ENCODE peak calls at places on chromosomes 2 and 18, in nine cellular contexts. F is stomach, Y is prostate gland, D is GM23338, K is SK-N-SH, L is K562, X is endothelial cell of umbilical vein, R is transverse colon, B is HepG2. N is an unnamed sample.

GRCh38 chr2:119249855-119250775 is 26.5 kb downstream of the STEAP3 start:
- DNase-seq in F (peak; percentile 17), X (no peak), B (no peak), R (no peak), Y (no peak), D (no peak), K (no peak), L (no peak), N (no peak)

GRCh38 chr18:49934457-49934856 is 121.1 kb upstream of the ACAA2 start:
- DNase-seq in X (no peak), K (no peak), F (no peak), Y (no peak), D (no peak), R (no peak), B (no peak), L (no peak), N (no peak)

GRCh38 chr2:162007447-162008040 is 66.5 kb downstream of the DPP4 start:
- DNase-seq in K (no peak), X (peak; percentile 38), D (no peak), F (no peak), R (no peak), L (no peak), Y (no peak), B (no peak), N (no peak)

GRCh38 chr2:234633581-234634230 is 136.8 kb upstream of the ARL4C start:
- DNase-seq in R (no peak), D (no peak), Y (peak; percentile 75), L (no peak), X (no peak), B (no peak), K (no peak), F (no peak), N (no peak)

GRCh38 chr2:35783723-35784122 is 571.9 kb upstream of the CRIM1 start:
- DNase-seq in L (no peak), Y (no peak), B (peak; percentile 32), F (no peak), D (peak; percentile 32), K (no peak), R (no peak), X (no peak), N (no peak)

GRCh38 chr2:134258684-134259408 is 5.0 kb downstream of the MGAT5 start:
- DNase-seq in B (no peak), L (no peak), Y (no peak), X (no peak), K (no peak), F (no peak), D (no peak), R (peak; percentile 21), N (no peak)

GRCh38 chr2:43051316-43051715 is 175.1 kb downstream of the ZFP36L2 start:
- DNase-seq in K (no peak), D (no peak), B (no peak), Y (no peak), L (no peak), F (peak; percentile 41), X (peak; percentile 81), R (peak; percentile 48), N (peak; percentile 65)

GRCh38 chr2:180077295-180077906 is 70.3 kb upstream of the CWC22 start:
- DNase-seq in D (peak; percentile 48), R (no peak), F (no peak), X (peak; percentile 32), K (peak; percentile 24), L (peak; percentile 13), B (peak; percentile 5), Y (no peak), N (no peak)

GRCh38 chr2:174331731-174332606 is 2.8 kb upstream of the SP9 start:
- DNase-seq in R (no peak), B (no peak), X (no peak), L (peak; percentile 24), D (peak; percentile 66), K (no peak), Y (no peak), F (no peak), N (no peak)

GRCh38 chr2:143241403-143242088 is 112.3 kb downstream of the ARHGAP15 start:
- DNase-seq in R (no peak), Y (no peak), K (no peak), B (no peak), L (no peak), D (peak; percentile 88), X (no peak), F (no peak), N (no peak)

GRCh38 chr2:220533485-220533884 is 906.1 kb downstream of the SLC4A3 start:
- DNase-seq in X (no peak), F (no peak), L (no peak), R (no peak), Y (no peak), K (peak; percentile 4), B (peak; percentile 32), D (peak; percentile 61), N (no peak)

GRCh38 chr2:120310136-120310535 is 35.8 kb upstream of the INHBB start:
- DNase-seq in F (no peak), L (no peak), X (no peak), Y (no peak), B (no peak), R (no peak), K (no peak), D (peak; percentile 54), N (no peak)

GRCh38 chr18:2967357-2967756 is 45.6 kb downstream of the LPIN2 start:
- DNase-seq in F (no peak), L (no peak), B (no peak), X (no peak), Y (no peak), D (no peak), K (no peak), R (no peak), N (no peak)

GRCh38 chr18:525066-525797 is 24.7 kb upstream of the COLEC12 start:
- DNase-seq in B (no peak), L (peak; percentile 26), D (no peak), X (peak; percentile 98), F (no peak), R (no peak), K (no peak), Y (no peak), N (no peak)

GRCh38 chr2:95047629-95048510 is 22.4 kb downstream of the MAL start:
- DNase-seq in B (no peak), X (no peak), D (no peak), L (no peak), R (no peak), F (peak; percentile 72), K (no peak), Y (no peak), N (no peak)

GRCh38 chr2:224887159-224887558 is 155.1 kb downstream of the DOCK10 start:
- DNase-seq in D (no peak), L (no peak), Y (no peak), K (no peak), B (no peak), R (no peak), F (no peak), X (no peak), N (no peak)

GRCh38 chr2:207045531-207045930 is 106.2 kb downstream of the CPO start:
- DNase-seq in F (no peak), K (no peak), D (no peak), Y (no peak), R (no peak), X (no peak), B (no peak), L (no peak), N (no peak)

GRCh38 chr2:47089083-47089464 is 66.0 kb downstream of the STPG4 start:
- DNase-seq in F (no peak), K (peak; percentile 38), B (peak; percentile 73), Y (no peak), D (no peak), L (peak; percentile 76), R (no peak), X (no peak), N (peak; percentile 40)

GRCh38 chr18:79684787-79685186 is 5.2 kb downstream of the CTDP1 start:
- DNase-seq in F (no peak), L (no peak), Y (no peak), K (peak; percentile 4), X (peak; percentile 7), D (no peak), R (no peak), B (no peak), N (no peak)
- H3K4me1 ChIP-seq in F (peaks cover 38% of the 10 kb centered on the region), L (peaks cover 16% of the 10 kb centered on the region), Y (peaks cover 11% of the 10 kb centered on the region), K (peaks cover 15% of the 10 kb centered on the region), X (peaks cover 7% of the 10 kb centered on the region), D (no peaks in the 10 kb centered on the region), R (peaks cover 24% of the 10 kb centered on the region), B (peaks cover 26% of the 10 kb centered on the region), N (peaks cover 30% of the 10 kb centered on the region)

GRCh38 chr18:26579941-26580618 is 31.7 kb upstream of the KCTD1 start:
- DNase-seq in Y (peak; percentile 32), K (no peak), D (no peak), F (peak; percentile 64), R (peak; percentile 27), B (peak; percentile 15), L (no peak), X (peak; percentile 3), N (no peak)
- TF ChIP-seq POLR2AphosphoS5 in Y (no peak), K (no peak), D (no peak), F (peak; percentile 8), R (no peak), B (no peak), L (no peak), X (no peak), N (no peak)

DNA sequence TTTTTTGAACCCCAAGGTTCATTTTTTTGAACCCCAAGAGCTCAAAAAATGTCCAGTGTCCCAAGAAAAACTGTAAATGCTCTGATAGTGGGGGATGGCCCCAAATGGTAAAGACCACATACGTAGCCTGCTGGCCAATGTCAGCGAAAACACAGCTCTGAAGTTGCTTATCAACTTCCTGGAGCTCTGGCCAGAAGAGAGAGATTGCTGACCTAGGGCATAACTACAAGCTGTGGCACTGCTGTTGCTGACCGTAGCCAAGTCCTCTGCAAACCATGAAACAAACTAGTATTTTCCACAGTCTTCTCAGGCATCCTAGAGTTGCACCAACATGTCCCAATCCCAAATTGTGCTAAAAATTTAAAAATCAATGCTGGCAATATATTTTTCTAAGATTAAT is 50.9 kb downstream of the REEP1 start:
- DNase-seq in L (no peak), X (peak; percentile 17), D (no peak), Y (no peak), R (no peak), F (peak; percentile 65), K (peak; percentile 40), B (no peak), N (no peak)
- H3K27ac ChIP-seq in L (no peak overlapping the region), X (no peak overlapping the region), D (no peak overlapping the region), Y (no peak overlapping the region), R (no peak overlapping the region), F (peak overlapping the region; percentile 47), K (no peak overlapping the region), B (no peak overlapping the region), N (no peak overlapping the region)

GRCh38 chr2:74003494-74004211 is 18.9 kb downstream of the TET3 start:
- DNase-seq in K (peak; percentile 55), D (peak; percentile 30), X (no peak), L (peak; percentile 83), Y (no peak), B (no peak), F (no peak), R (no peak), N (no peak)

GRCh38 chr2:74006424-74006823 is 21.7 kb downstream of the TET3 start:
- DNase-seq in Y (no peak), B (no peak), F (no peak), R (no peak), X (no peak), K (no peak), L (no peak), D (peak; percentile 67), N (no peak)

GRCh38 chr2:74007120-74007519 is 22.4 kb downstream of the TET3 start:
- DNase-seq in B (no peak), Y (no peak), L (no peak), D (no peak), X (no peak), K (no peak), F (no peak), R (no peak), N (no peak)

GRCh38 chr2:74004212-74005182 is 19.8 kb downstream of the TET3 start:
- DNase-seq in B (no peak), K (no peak), D (no peak), F (no peak), L (no peak), X (no peak), Y (no peak), R (no peak), N (no peak)

GRCh38 chr2:74005786-74006185 is 21.1 kb downstream of the TET3 start:
- DNase-seq in L (no peak), B (no peak), Y (no peak), R (no peak), D (no peak), F (no peak), X (no peak), K (no peak), N (no peak)
- H3K4me1 ChIP-seq in L (peaks cover 51% of the 10 kb centered on the region), B (peaks cover 11% of the 10 kb centered on the region), Y (peaks cover 20% of the 10 kb centered on the region), R (peaks cover 19% of the 10 kb centered on the region), D (peaks cover 56% of the 10 kb centered on the region), F (peaks cover 58% of the 10 kb centered on the region), X (peaks cover 9% of the 10 kb centered on the region), K (peaks cover 63% of the 10 kb centered on the region), N (peaks cover 97% of the 10 kb centered on the region)

N was measured in suprapubic skin.